ENCODE peak calls at places on chromosomes 16 and 17, in four cellular contexts. Z, X, D and W are unnamed samples.

GRCh38 chr17:74176546-74177001 is 26.9 kb upstream of the RPL38 start:
- DNase-seq in Z (peak), X (peak), D (peak), W (peak)

GRCh38 chr16:68265078-68265925 is 976 bp downstream of the SLC7A6 start:
- DNase-seq in Z (peak), X (peak), D (peak), W (no peak)

GRCh38 chr16:81565633-81566032 is 121.0 kb downstream of the CMIP start:
- DNase-seq in Z (no peak), X (no peak), D (no peak), W (no peak)

GRCh38 chr17:9900019-9900594 is 5.0 kb downstream of the RCVRN start:
- DNase-seq in Z (no peak), X (no peak), D (no peak), W (no peak)

GRCh38 chr17:75153854-75154194 is 488 bp downstream of the JPT1 start:
- DNase-seq in Z (no peak), X (no peak), D (no peak), W (no peak)

GRCh38 chr17:61425682-61426481 is 26.2 kb downstream of the TBX2 start:
- DNase-seq in Z (no peak), X (peak), D (peak), W (peak)

GRCh38 chr16:85415196-85415988 is 197.7 kb upstream of the GSE1 start:
- DNase-seq in Z (no peak), X (peak), D (no peak), W (no peak)

GRCh38 chr16:66357523-66357928 is 9.0 kb upstream of the CDH5 start:
- DNase-seq in Z (peak), X (no peak), D (peak), W (peak)

GRCh38 chr16:4172070-4172469 is 55.8 kb upstream of the ADCY9 start:
- DNase-seq in Z (peak), X (no peak), D (no peak), W (no peak)

GRCh38 chr17:73610331-73610911 is 33.8 kb downstream of the SDK2 start:
- DNase-seq in Z (no peak), X (no peak), D (no peak), W (peak)

GRCh38 chr17:27452828-27453227 is 3.4 kb upstream of the KSR1 start:
- DNase-seq in Z (no peak), X (no peak), D (no peak), W (no peak)

GRCh38 chr17:28033972-28034714 is 8.3 kb upstream of the NLK start:
- DNase-seq in Z (peak), X (no peak), D (no peak), W (no peak)

GRCh38 chr16:628321-629061 is 2.3 kb upstream of the WFIKKN1 start:
- DNase-seq in Z (no peak), X (no peak), D (no peak), W (peak)

GRCh38 chr16:68289621-68290329 is 21.0 kb downstream of the SLC7A6OS start:
- DNase-seq in Z (no peak), X (no peak), D (peak), W (no peak)

GRCh38 chr17:19409509-19409908 is 1.5 kb upstream of the RNF112 start:
- DNase-seq in Z (peak), X (no peak), D (peak), W (no peak)

GRCh38 chr17:57249520-57249919 is 6.8 kb upstream of the MSI2 start:
- DNase-seq in Z (no peak), X (no peak), D (no peak), W (no peak)

GRCh38 chr17:57255182-57255775 is 1.0 kb upstream of the MSI2 start:
- DNase-seq in Z (no peak), X (peak), D (no peak), W (no peak)

GRCh38 chr17:57253307-57254065 is 2.8 kb upstream of the MSI2 start:
- DNase-seq in Z (no peak), X (peak), D (no peak), W (no peak)

GRCh38 chr17:57247913-57248312 is 8.4 kb upstream of the MSI2 start:
- DNase-seq in Z (no peak), X (no peak), D (no peak), W (no peak)

DNA sequence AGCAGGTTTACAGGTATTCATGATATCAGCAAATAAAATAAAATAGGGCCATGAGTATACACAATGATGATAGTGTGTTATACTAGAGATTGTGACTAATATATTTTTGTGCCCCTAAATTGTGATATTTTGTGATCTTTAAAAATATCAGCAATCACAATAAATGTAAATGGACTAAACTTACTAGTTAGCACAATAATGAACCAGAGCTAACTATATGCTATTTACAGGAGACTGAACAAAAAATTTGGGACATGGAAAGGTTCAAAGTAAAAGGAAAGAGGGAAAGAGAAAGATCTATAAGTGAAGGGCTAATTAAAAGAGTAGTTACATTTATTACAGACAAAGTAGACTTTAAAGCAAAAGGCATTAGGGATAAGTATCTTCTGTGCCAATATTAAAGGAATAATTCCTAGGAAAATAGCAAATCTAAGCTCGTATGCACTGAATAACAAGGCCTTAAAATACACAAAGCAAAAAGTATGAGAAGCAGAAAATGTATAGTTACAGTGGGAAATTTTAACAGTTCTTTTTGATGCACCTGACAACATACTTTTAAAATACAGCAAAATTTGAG is 5.0 kb upstream of the MSI2 start:
- DNase-seq in Z (no peak), X (no peak), D (no peak), W (no peak)
- H2BK120ac ChIP-seq in Z (no peak), X (no peak), D (no peak), W (no peak)

GRCh38 chr16:6545329-6545728 is 787.3 kb upstream of the RBFOX1 start:
- DNase-seq in Z (no peak), X (no peak), D (no peak), W (no peak)

GRCh38 chr16:6541262-6541661 is 791.4 kb upstream of the RBFOX1 start:
- DNase-seq in Z (no peak), X (no peak), D (no peak), W (no peak)
- H3K56ac ChIP-seq in Z (no peak), X (no peak), D (no peak), W (no peak)

DNA sequence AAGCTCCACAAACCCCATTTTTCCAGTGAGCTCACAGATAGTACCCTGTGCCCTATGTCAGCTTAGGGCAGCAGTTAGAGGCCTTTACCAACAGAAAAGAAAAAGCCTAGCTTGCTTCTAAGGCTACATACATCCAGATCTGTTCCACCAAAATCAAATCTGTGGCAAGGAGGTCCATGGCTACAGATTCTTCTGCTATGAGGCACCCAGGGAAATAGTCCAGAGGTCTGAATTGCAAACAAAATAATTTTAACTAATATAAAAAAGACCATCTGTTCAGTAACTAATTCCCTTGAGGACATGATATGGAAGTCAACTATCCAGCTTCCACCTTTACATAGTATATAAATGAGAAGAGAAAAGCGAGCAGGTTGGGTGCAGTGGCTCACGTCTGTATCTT is 129.3 kb downstream of the PARN start:
- DNase-seq in Z (peak), X (no peak), D (no peak), W (no peak)
- H2BK120ac ChIP-seq in Z (peak), X (no peak), D (no peak), W (no peak)

GRCh38 chr16:31305219-31305618 is 45.4 kb downstream of the ITGAM start:
- DNase-seq in Z (no peak), X (no peak), D (no peak), W (no peak)
- H3K56ac ChIP-seq in Z (no peak), X (no peak), D (no peak), W (no peak)

GRCh38 chr16:28925386-28926228 is 569 bp upstream of the RABEP2 start:
- DNase-seq in Z (peak), X (no peak), D (no peak), W (no peak)
- H2BK120ac ChIP-seq in Z (peak), X (no peak), D (no peak), W (no peak)